ENCODE peak calls at places on chromosomes 5 and 9, in nine cellular contexts. D is progenitor cell of endocrine pancreas, S is GM23338, G is mesothelial cell of epicardium, X is B cell, H is A549, B is PC-9, Y is choroid plexus epithelial cell, M is left ventricle myocardium inferior. U is an unnamed sample.

GRCh38 chr9:7912037-7912535 is 112.5 kb upstream of the DMAC1 start:
- DNase-seq in B (no peak), D (no peak), H (no peak), G (no peak), M (no peak), Y (no peak), S (no peak), X (no peak), U (no peak)

GRCh38 chr5:125061726-125062125 is 315.3 kb upstream of the ZNF608 start:
- DNase-seq in Y (no peak), X (no peak), B (no peak), M (no peak), D (no peak), G (no peak), H (no peak), S (no peak), U (no peak)

GRCh38 chr5:151772868-151773561 is 1.3 kb downstream of the G3BP1 start:
- DNase-seq in B (no peak), D (no peak), H (no peak), Y (peak; percentile 34), S (no peak), X (no peak), G (no peak), M (no peak), U (no peak)

GRCh38 chr9:111868475-111868874 is 28.1 kb upstream of the UGCG start:
- DNase-seq in G (no peak), H (no peak), B (no peak), S (peak; percentile 87), Y (no peak), X (no peak), M (no peak), D (no peak), U (no peak)

GRCh38 chr9:8685846-8686245 is 886.3 kb upstream of the DMAC1 start:
- DNase-seq in S (no peak), X (no peak), M (no peak), G (no peak), Y (no peak), B (no peak), H (no peak), D (no peak), U (no peak)

GRCh38 chr5:40198736-40199135 is 481.0 kb upstream of the PTGER4 start:
- DNase-seq in M (no peak), S (no peak), H (no peak), X (no peak), D (no peak), Y (peak; percentile 7), B (no peak), G (no peak), U (peak; percentile 11)

GRCh38 chr5:6904822-6905221 is 191.6 kb downstream of the TENT4A start:
- DNase-seq in B (no peak), H (no peak), M (no peak), D (no peak), G (no peak), X (no peak), S (no peak), Y (no peak), U (no peak)

GRCh38 chr9:10479172-10479571 is 133.6 kb downstream of the PTPRD start:
- DNase-seq in H (no peak), M (no peak), X (no peak), Y (peak; percentile 7), B (no peak), S (peak; percentile 65), G (no peak), D (no peak), U (peak; percentile 39)

GRCh38 chr9:31372796-31373587 is 1011.5 kb upstream of the ACO1 start:
- DNase-seq in D (no peak), S (no peak), X (no peak), G (no peak), M (no peak), Y (no peak), H (no peak), B (no peak), U (peak; percentile 83)

GRCh38 chr9:112605518-112605917 is 112.4 kb downstream of the INIP start:
- DNase-seq in B (no peak), M (no peak), Y (no peak), H (no peak), S (no peak), D (no peak), X (no peak), G (no peak), U (no peak)

GRCh38 chr9:87872079-87872624 is 10.5 kb upstream of the SPATA31E1 start:
- DNase-seq in X (no peak), H (no peak), M (no peak), D (no peak), Y (no peak), S (no peak), B (no peak), G (no peak), U (peak; percentile 8)

GRCh38 chr9:80191108-80191507 is 619.3 kb downstream of the TLE4 start:
- DNase-seq in D (no peak), M (no peak), H (no peak), B (no peak), S (no peak), X (no peak), G (no peak), Y (peak; percentile 4), U (no peak)

GRCh38 chr9:4936277-4936676 is 48.8 kb upstream of the JAK2 start:
- DNase-seq in G (no peak), X (no peak), S (no peak), M (no peak), B (no peak), H (no peak), D (no peak), Y (no peak), U (no peak)

GRCh38 chr5:147509041-147509709 is 693 bp downstream of the DPYSL3 start:
- DNase-seq in G (peak; percentile 24), D (peak; percentile 9), M (peak; percentile 26), H (no peak), B (no peak), Y (peak; percentile 18), X (no peak), S (peak; percentile 62), U (peak; percentile 36)

GRCh38 chr9:33161011-33161588 is 6.0 kb downstream of the B4GALT1 start:
- DNase-seq in M (peak; percentile 53), D (no peak), X (peak; percentile 43), G (no peak), B (peak; percentile 94), S (no peak), Y (peak; percentile 97), H (peak; percentile 82), U (peak; percentile 96)

GRCh38 chr9:128435611-128436010 is 15.0 kb downstream of the CERCAM start:
- DNase-seq in D (no peak), S (no peak), H (no peak), Y (no peak), G (no peak), M (no peak), B (no peak), X (no peak), U (no peak)

DNA sequence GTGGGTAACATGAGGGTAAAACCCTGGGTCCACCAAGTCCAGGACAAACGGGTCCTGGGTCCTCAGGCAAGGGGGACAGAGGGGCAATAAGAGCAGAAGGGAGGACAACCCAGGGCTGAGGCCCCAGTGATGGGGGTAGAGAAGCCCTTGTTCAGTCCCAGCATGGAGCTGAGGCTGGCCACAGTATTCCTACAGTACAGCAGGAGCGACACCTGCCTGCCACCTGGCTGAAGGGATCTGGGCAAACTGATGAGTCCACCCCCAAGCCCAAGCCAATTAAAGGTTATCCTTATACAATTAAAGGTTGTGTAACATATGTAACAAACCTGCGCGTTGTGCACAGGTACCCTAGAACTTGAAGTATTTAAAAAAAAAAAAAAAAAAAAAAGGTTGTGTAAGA is 97.7 kb upstream of the LRRTM2 start:
- DNase-seq in H (no peak), B (no peak), D (no peak), M (no peak), X (no peak), Y (no peak), S (peak; percentile 54), G (no peak), U (no peak)
- TF ChIP-seq CTCF in H (no peak), B (no peak), D (peak; percentile 10), M (no peak), X (no peak), Y (no peak), S (peak; percentile 76), G (no peak), U (no peak)

GRCh38 chr9:131025953-131026858 is 17.2 kb downstream of the LAMC3 start:
- DNase-seq in S (no peak), H (no peak), G (no peak), M (no peak), B (no peak), X (no peak), Y (no peak), D (no peak), U (no peak)
- TF ChIP-seq CTCF in S (peak; percentile 9), H (no peak), G (no peak), M (no peak), B (no peak), X (no peak), Y (no peak), D (no peak), U (no peak)

GRCh38 chr9:125558453-125559084 is 148.4 kb downstream of the MAPKAP1 start:
- DNase-seq in M (no peak), X (peak; percentile 79), H (peak; percentile 74), B (peak; percentile 56), Y (peak; percentile 90), G (no peak), S (peak; percentile 89), D (peak; percentile 41), U (peak; percentile 77)
- TF ChIP-seq CTCF in M (peak; percentile 83), X (peak; percentile 90), H (peak; percentile 82), B (peak; percentile 84), Y (peak; percentile 88), G (peak; percentile 70), S (peak; percentile 80), D (peak; percentile 85), U (peak; percentile 88)

GRCh38 chr9:95264954-95265615 is 52.4 kb downstream of the FANCC start:
- DNase-seq in X (no peak), Y (peak; percentile 68), M (no peak), B (peak; percentile 38), G (no peak), H (no peak), S (peak; percentile 61), D (no peak), U (peak; percentile 24)
- TF ChIP-seq CTCF in X (no peak), Y (peak; percentile 68), M (peak; percentile 32), B (peak; percentile 61), G (no peak), H (peak; percentile 58), S (peak; percentile 49), D (peak; percentile 43), U (peak; percentile 39)